ENCODE peak calls at places on chromosomes 6 and 20, in five cellular contexts. L is endothelial cell, J is hepatocyte, E is HFF-Myc, M is fibroblast of villous mesenchyme. V is an unnamed sample.

GRCh38 chr20:45946149-45946970 is 11.9 kb downstream of the PCIF1 start:
- DNase-seq in L (no peak), J (peak), M (peak), E (no peak), V (no peak)

GRCh38 chr6:116945809-116946208 is 68.8 kb downstream of the RFX6 start:
- DNase-seq in M (peak), L (no peak), E (no peak), J (peak), V (no peak)

GRCh38 chr6:14706378-14706929 is 539.4 kb upstream of the JARID2 start:
- DNase-seq in L (no peak), M (peak), E (peak), J (peak), V (no peak)

GRCh38 chr6:129786548-129786947 is 74.6 kb downstream of the TMEM244 start:
- DNase-seq in M (peak), L (no peak), E (no peak), J (no peak), V (no peak)

GRCh38 chr20:25579081-25579770 is 6.1 kb downstream of the NINL start:
- DNase-seq in L (no peak), J (no peak), E (no peak), M (no peak), V (no peak)

GRCh38 chr20:46312075-46312944 is 4.0 kb upstream of the CDH22 start:
- DNase-seq in J (peak), L (peak), E (no peak), M (no peak), V (peak)

GRCh38 chr6:154179443-154179842 is 140.4 kb downstream of the OPRM1 start:
- DNase-seq in M (no peak), E (no peak), J (no peak), L (no peak), V (no peak)

GRCh38 chr6:168386973-168387372 is 54.0 kb upstream of the SMOC2 start:
- DNase-seq in E (no peak), L (no peak), M (no peak), J (no peak), V (no peak)

GRCh38 chr6:117676577-117677218 is 1.4 kb downstream of the NUS1 start:
- DNase-seq in E (no peak), J (no peak), L (no peak), M (peak), V (no peak)

GRCh38 chr20:50338479-50339195 is 148.0 kb downstream of the CEBPB start:
- DNase-seq in M (peak), J (no peak), L (no peak), E (no peak), V (no peak)

GRCh38 chr6:19137419-19138035 is 699.6 kb upstream of the ID4 start:
- DNase-seq in M (no peak), L (no peak), J (no peak), E (no peak), V (no peak)

GRCh38 chr6:16683524-16684194 is 77.6 kb downstream of the ATXN1 start:
- DNase-seq in E (peak), L (no peak), M (peak), J (no peak), V (peak)

GRCh38 chr6:38169826-38170526 is 350.4 kb downstream of the ZFAND3 start:
- DNase-seq in M (no peak), E (no peak), J (no peak), L (no peak), V (no peak)

GRCh38 chr20:22717466-22717865 is 133.1 kb upstream of the FOXA2 start:
- DNase-seq in J (peak), L (no peak), E (no peak), M (peak), V (no peak)

GRCh38 chr6:44224154-44224977 is 971 bp downstream of the SLC29A1 start:
- DNase-seq in E (no peak), L (no peak), J (no peak), M (no peak), V (peak)

GRCh38 chr20:50267041-50267865 is 76.6 kb downstream of the CEBPB start:
- DNase-seq in M (no peak), L (no peak), J (peak), E (no peak), V (no peak)

GRCh38 chr20:54004397-54004940 is 65.9 kb downstream of the BCAS1 start:
- DNase-seq in M (no peak), L (no peak), J (no peak), E (no peak), V (no peak)

GRCh38 chr20:2101057-2101934 is at the start of gene STK35:
- DNase-seq in L (peak), E (no peak), M (peak), J (peak), V (no peak)

GRCh38 chr6:132933085-132933484 is 118.7 kb downstream of the RPS12 start:
- DNase-seq in E (no peak), J (no peak), M (no peak), L (no peak), V (no peak)

GRCh38 chr6:118603372-118603771 is 48.0 kb downstream of the CEP85L start:
- DNase-seq in E (no peak), J (no peak), M (no peak), L (no peak), V (no peak)

GRCh38 chr6:158894192-158894591 is 75.0 kb upstream of the EZR start:
- DNase-seq in E (peak), M (peak), J (peak), L (no peak), V (no peak)

GRCh38 chr20:64091762-64092161 is 7.6 kb upstream of the LKAAEAR1 start:
- DNase-seq in E (no peak), J (no peak), L (no peak), M (no peak), V (peak)

GRCh38 chr6:147000545-147001488 is 203.4 kb upstream of the STXBP5 start:
- DNase-seq in J (peak), L (no peak), M (peak), E (peak), V (no peak)

GRCh38 chr6:157770946-157771345 is 52.1 kb upstream of the SNX9 start:
- DNase-seq in M (no peak), J (no peak), L (no peak), E (no peak), V (no peak)

GRCh38 chr6:169962604-169963469 is 211.4 kb downstream of the ERMARD start:
- DNase-seq in L (no peak), J (no peak), E (no peak), M (no peak), V (no peak)

GRCh38 chr20:59583428-59584277 is 20.7 kb upstream of the PHACTR3 start:
- DNase-seq in J (no peak), M (no peak), E (no peak), L (no peak), V (no peak)

GRCh38 chr20:20824924-20825584 is 112.6 kb upstream of the RALGAPA2 start:
- DNase-seq in L (peak), M (peak), E (no peak), J (peak), V (peak)

GRCh38 chr6:32355018-32355417 is 16.7 kb downstream of the TSBP1 start:
- DNase-seq in E (no peak), J (no peak), M (no peak), L (no peak), V (no peak)

GRCh38 chr6:136324981-136325380 is 35.3 kb upstream of the BCLAF1 start:
- DNase-seq in J (no peak), L (no peak), M (no peak), E (no peak), V (no peak)

GRCh38 chr6:150981095-150981494 is 115.6 kb downstream of the MTHFD1L start:
- DNase-seq in M (no peak), E (no peak), J (no peak), L (no peak), V (no peak)

GRCh38 chr20:45835230-45836224 is 1.9 kb downstream of the SNX21 start:
- DNase-seq in L (no peak), E (no peak), M (peak), J (no peak), V (no peak)

GRCh38 chr20:58891686-58892125 is 39.2 kb downstream of the GNAS start:
- DNase-seq in M (peak), E (no peak), J (peak), L (no peak), V (peak)

GRCh38 chr20:58630063-58630462 is 21.0 kb upstream of the STX16 start:
- DNase-seq in M (no peak), J (no peak), E (no peak), L (no peak), V (no peak)

GRCh38 chr20:57031867-57032355 is 234.5 kb downstream of the BMP7 start:
- DNase-seq in J (no peak), M (no peak), L (no peak), E (no peak), V (no peak)

GRCh38 chr20:57020364-57020763 is 246.1 kb downstream of the BMP7 start:
- DNase-seq in E (no peak), L (no peak), M (no peak), J (no peak), V (no peak)

GRCh38 chr20:49187330-49188100 is 619 bp downstream of the STAU1 start:
- DNase-seq in E (no peak), J (peak), M (peak), L (no peak), V (no peak)

GRCh38 chr20:15440249-15440820 is 1102.9 kb upstream of the FLRT3 start:
- DNase-seq in J (no peak), L (no peak), M (no peak), E (no peak), V (no peak)
- TF ChIP-seq CTCF in J (no peak), L (no peak), M (no peak), E (no peak), V (no peak)

GRCh38 chr6:26249709-26249958 is 115.4 kb upstream of the BTN3A2 start:
- DNase-seq in E (no peak), J (no peak), L (no peak), M (no peak), V (no peak)
- TF ChIP-seq CTCF in E (no peak), J (no peak), L (no peak), M (no peak), V (no peak)

GRCh38 chr6:33823806-33824205 is 20.0 kb upstream of the MLN start:
- DNase-seq in E (no peak), M (no peak), J (no peak), L (no peak), V (no peak)

GRCh38 chr6:33824461-33825154 is 20.8 kb upstream of the MLN start:
- DNase-seq in L (peak), M (peak), J (no peak), E (no peak), V (no peak)

GRCh38 chr6:33820243-33820642 is 16.4 kb upstream of the MLN start:
- DNase-seq in M (no peak), E (no peak), J (no peak), L (no peak), V (no peak)

GRCh38 chr6:33820784-33821183 is 17.0 kb upstream of the MLN start:
- DNase-seq in L (no peak), E (no peak), M (no peak), J (no peak), V (no peak)

DNA sequence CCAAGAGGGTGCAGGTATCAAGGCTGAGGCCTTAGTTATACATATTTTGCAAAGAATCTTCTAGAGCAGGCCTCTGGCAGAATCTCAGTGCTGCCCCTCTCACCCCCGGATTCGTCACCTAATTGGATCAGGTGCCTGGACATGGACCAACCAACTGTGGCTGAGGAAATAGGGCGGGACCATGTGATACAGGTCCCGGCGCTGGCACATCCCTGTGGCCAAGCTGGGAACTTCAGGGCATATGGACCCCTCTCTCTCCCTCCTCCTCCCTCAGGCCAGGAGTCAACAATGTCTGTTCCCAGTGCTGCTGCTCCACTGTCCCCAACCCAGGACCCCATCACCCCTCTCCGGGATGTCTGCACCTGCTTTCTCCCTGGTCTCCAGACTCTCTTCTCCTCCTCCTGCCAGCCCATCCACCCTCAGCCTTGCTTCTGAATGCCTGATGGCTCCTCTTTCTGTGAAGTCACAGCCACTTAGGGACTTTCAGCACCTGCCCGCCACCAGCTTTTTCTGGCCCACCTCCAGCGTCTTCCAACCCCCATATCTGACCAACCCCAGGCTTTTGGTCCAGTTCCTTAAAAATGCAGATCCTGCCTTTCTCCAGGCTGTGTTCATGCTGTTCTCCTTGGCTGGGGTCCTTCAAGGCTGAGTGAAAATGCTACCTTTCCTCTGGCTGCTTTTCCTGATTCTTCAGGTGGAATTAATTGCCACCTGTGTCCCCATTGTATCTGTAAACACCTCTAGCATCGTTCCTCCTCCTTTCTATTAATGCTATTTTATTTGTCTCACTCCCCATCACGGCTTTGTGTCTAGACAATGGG is 19.0 kb upstream of the MLN start:
- DNase-seq in J (no peak), E (no peak), M (no peak), L (peak), V (peak)
- TF ChIP-seq CTCF in J (peak), E (peak), M (peak), L (peak), V (peak)

DNA sequence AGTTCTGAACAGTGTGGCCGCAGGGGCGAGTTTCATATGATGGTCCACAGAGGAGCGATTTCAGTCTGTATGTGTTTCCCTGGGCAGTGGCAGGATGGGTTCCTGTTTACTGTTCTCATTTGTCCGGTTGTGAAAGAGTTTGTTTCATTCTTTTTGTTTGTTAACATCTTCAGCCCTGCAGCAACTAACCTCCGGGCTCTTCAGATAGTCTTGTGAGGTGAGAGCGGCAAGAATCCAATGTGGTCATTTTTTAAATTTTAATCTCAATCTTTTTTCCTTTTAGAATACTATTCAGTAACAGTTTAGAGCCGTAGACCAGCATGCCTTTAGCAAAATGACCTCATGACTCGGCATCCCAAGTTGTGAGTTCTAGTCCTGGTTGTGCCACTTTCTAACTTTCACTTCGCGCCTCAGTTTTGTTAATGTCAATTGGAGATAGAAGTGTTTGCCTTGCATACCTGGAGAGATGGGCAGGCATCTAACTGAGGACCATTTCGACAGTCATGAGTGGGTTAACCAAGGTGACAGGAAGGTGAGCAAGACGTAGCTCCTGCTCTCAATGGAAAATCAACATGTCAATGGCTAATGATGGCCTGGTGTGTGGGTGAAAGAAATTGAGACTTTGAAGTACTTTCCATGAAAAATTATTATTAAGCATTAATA is 38.5 kb upstream of the PXDC1 start:
- DNase-seq in L (no peak), E (no peak), M (no peak), J (no peak), V (no peak)
- TF ChIP-seq CTCF in L (no peak), E (no peak), M (no peak), J (no peak), V (no peak)

GRCh38 chr6:93566285-93566684 is 146.9 kb upstream of the EPHA7 start:
- DNase-seq in M (no peak), E (no peak), J (no peak), L (no peak), V (no peak)
- TF ChIP-seq CTCF in M (no peak), E (no peak), J (no peak), L (no peak), V (no peak)

GRCh38 chr6:161374971-161375873 is 101.4 kb upstream of the AGPAT4 start:
- DNase-seq in J (no peak), E (no peak), M (peak), L (peak), V (peak)
- TF ChIP-seq CTCF in J (no peak), E (peak), M (peak), L (no peak), V (peak)

GRCh38 chr6:159966981-159967380 is 1.9 kb upstream of the IGF2R start:
- DNase-seq in M (no peak), J (no peak), L (no peak), E (no peak), V (no peak)

GRCh38 chr6:159969204-159969912 is 476 bp downstream of the IGF2R start:
- DNase-seq in J (peak), M (peak), L (peak), E (no peak), V (peak)

GRCh38 chr6:159969921-159970320 is 1.0 kb downstream of the IGF2R start:
- DNase-seq in J (peak), M (peak), L (peak), E (no peak), V (peak)

GRCh38 chr6:159970659-159971063 is 1.8 kb downstream of the IGF2R start:
- DNase-seq in J (no peak), L (no peak), M (no peak), E (no peak), V (no peak)

GRCh38 chr6:159968295-159969203 is at the start of gene IGF2R:
- DNase-seq in E (no peak), M (peak), L (peak), J (peak), V (peak)
- TF ChIP-seq CTCF in E (no peak), M (no peak), L (peak), J (peak), V (peak)

GRCh38 chr6:28769626-28770402 is 154.0 kb downstream of the TRIM27 start:
- DNase-seq in E (no peak), M (peak), J (peak), L (peak), V (peak)

GRCh38 chr6:28770732-28771131 is 153.1 kb downstream of the TRIM27 start:
- DNase-seq in L (no peak), M (no peak), E (no peak), J (no peak), V (no peak)

GRCh38 chr6:28774292-28775051 is 149.3 kb downstream of the TRIM27 start:
- DNase-seq in E (no peak), L (no peak), M (no peak), J (no peak), V (no peak)

GRCh38 chr6:28772480-28773381 is 151.1 kb downstream of the TRIM27 start:
- DNase-seq in J (no peak), L (no peak), M (no peak), E (no peak), V (no peak)

GRCh38 chr6:28771401-28772267 is 152.2 kb downstream of the TRIM27 start:
- DNase-seq in L (peak), E (no peak), M (no peak), J (no peak), V (peak)
- TF ChIP-seq CTCF in L (peak), E (peak), M (no peak), J (no peak), V (peak)